ENCODE peak calls at places on chromosomes 3 and 15, in ten cellular contexts. One of them, this sample, is unnamed.

GRCh38 chr3:30810617-30811016 is 83.8 kb downstream of the GADL1 start:
- DNase-seq in breast epithelium: no peak
- DNase-seq in suprapubic skin: no peak
- DNase-seq in uterus: peak; percentile 12
- DNase-seq in adrenal gland: no peak
- DNase-seq in transverse colon: no peak
- DNase-seq in HCT116: no peak
- DNase-seq in right lobe of liver: no peak
- DNase-seq in A549: no peak
- DNase-seq in stomach: no peak
- DNase-seq in this sample: no peak

GRCh38 chr15:27826902-27827321 is 272.2 kb downstream of the OCA2 start:
- DNase-seq in uterus: no peak
- DNase-seq in A549: no peak
- DNase-seq in transverse colon: no peak
- DNase-seq in breast epithelium: no peak
- DNase-seq in stomach: no peak
- DNase-seq in right lobe of liver: no peak
- DNase-seq in adrenal gland: no peak
- DNase-seq in HCT116: no peak
- DNase-seq in suprapubic skin: no peak
- DNase-seq in this sample: no peak

GRCh38 chr3:161474139-161474538 is 22.5 kb upstream of the OTOL1 start:
- DNase-seq in HCT116: no peak
- DNase-seq in suprapubic skin: no peak
- DNase-seq in transverse colon: no peak
- DNase-seq in adrenal gland: no peak
- DNase-seq in A549: no peak
- DNase-seq in uterus: no peak
- DNase-seq in breast epithelium: no peak
- DNase-seq in stomach: no peak
- DNase-seq in right lobe of liver: no peak
- DNase-seq in this sample: no peak

GRCh38 chr3:14274999-14275961 is 96.7 kb downstream of the LSM3 start:
- DNase-seq in breast epithelium: no peak
- DNase-seq in right lobe of liver: no peak
- DNase-seq in HCT116: peak; percentile 16
- DNase-seq in transverse colon: no peak
- DNase-seq in stomach: no peak
- DNase-seq in adrenal gland: no peak
- DNase-seq in suprapubic skin: no peak
- DNase-seq in A549: no peak
- DNase-seq in uterus: no peak
- DNase-seq in this sample: peak; percentile 55

GRCh38 chr15:31300981-31301686 is 25.5 kb upstream of the KLF13 start:
- DNase-seq in HCT116: no peak
- DNase-seq in A549: no peak
- DNase-seq in breast epithelium: no peak
- DNase-seq in adrenal gland: no peak
- DNase-seq in stomach: no peak
- DNase-seq in transverse colon: no peak
- DNase-seq in suprapubic skin: no peak
- DNase-seq in uterus: no peak
- DNase-seq in right lobe of liver: no peak
- DNase-seq in this sample: no peak

GRCh38 chr15:82314769-82315518 is 34.3 kb downstream of the GOLGA6L10 start:
- DNase-seq in right lobe of liver: no peak
- DNase-seq in HCT116: no peak
- DNase-seq in A549: no peak
- DNase-seq in suprapubic skin: peak; percentile 41
- DNase-seq in adrenal gland: no peak
- DNase-seq in transverse colon: no peak
- DNase-seq in stomach: no peak
- DNase-seq in uterus: no peak
- DNase-seq in breast epithelium: no peak
- DNase-seq in this sample: peak; percentile 62

GRCh38 chr15:50906954-50907865 is 1.3 kb upstream of the AP4E1 start:
- DNase-seq in transverse colon: peak; percentile 57
- DNase-seq in stomach: peak; percentile 32
- DNase-seq in A549: no peak
- DNase-seq in adrenal gland: no peak
- DNase-seq in right lobe of liver: peak; percentile 52
- DNase-seq in uterus: no peak
- DNase-seq in HCT116: no peak
- DNase-seq in suprapubic skin: no peak
- DNase-seq in breast epithelium: no peak
- DNase-seq in this sample: peak; percentile 82

GRCh38 chr3:193240850-193241706 is at the start of gene PLAAT1:
- DNase-seq in uterus: peak; percentile 35
- DNase-seq in right lobe of liver: peak; percentile 56
- DNase-seq in adrenal gland: peak; percentile 82
- DNase-seq in stomach: peak; percentile 75
- DNase-seq in A549: peak; percentile 39
- DNase-seq in suprapubic skin: no peak
- DNase-seq in HCT116: no peak
- DNase-seq in breast epithelium: peak; percentile 29
- DNase-seq in transverse colon: peak; percentile 61
- DNase-seq in this sample: peak; percentile 81

GRCh38 chr3:101849714-101850326 is 506 bp downstream of the NFKBIZ start:
- DNase-seq in uterus: peak; percentile 39
- DNase-seq in A549: no peak
- DNase-seq in transverse colon: peak; percentile 52
- DNase-seq in adrenal gland: peak; percentile 48
- DNase-seq in HCT116: no peak
- DNase-seq in breast epithelium: no peak
- DNase-seq in right lobe of liver: peak; percentile 51
- DNase-seq in suprapubic skin: peak; percentile 73
- DNase-seq in stomach: peak; percentile 43
- DNase-seq in this sample: peak; percentile 95
- H3K4me1 ChIP-seq in uterus: peaks cover 8% of the 10 kb centered on the region
- H3K4me1 ChIP-seq in A549: peaks cover 46% of the 10 kb centered on the region
- H3K4me1 ChIP-seq in transverse colon: peaks cover 50% of the 10 kb centered on the region
- H3K4me1 ChIP-seq in adrenal gland: peaks cover 4% of the 10 kb centered on the region
- H3K4me1 ChIP-seq in HCT116: peaks cover 23% of the 10 kb centered on the region
- H3K4me1 ChIP-seq in breast epithelium: no peaks in the 10 kb centered on the region
- H3K4me1 ChIP-seq in right lobe of liver: no peaks in the 10 kb centered on the region
- H3K4me1 ChIP-seq in suprapubic skin: peaks cover 47% of the 10 kb centered on the region
- H3K4me1 ChIP-seq in stomach: peaks cover 26% of the 10 kb centered on the region
- H3K4me1 ChIP-seq in this sample: peaks cover 44% of the 10 kb centered on the region

GRCh38 chr15:66484539-66485112 is 12.9 kb downstream of the SNAPC5 start:
- DNase-seq in breast epithelium: no peak
- DNase-seq in HCT116: no peak
- DNase-seq in stomach: no peak
- DNase-seq in A549: no peak
- DNase-seq in suprapubic skin: no peak
- DNase-seq in transverse colon: no peak
- DNase-seq in right lobe of liver: no peak
- DNase-seq in adrenal gland: no peak
- DNase-seq in uterus: no peak
- DNase-seq in this sample: no peak
- H3K4me3 ChIP-seq in breast epithelium: no peak overlapping the region
- H3K4me3 ChIP-seq in HCT116: no peak overlapping the region
- H3K4me3 ChIP-seq in stomach: no peak overlapping the region
- H3K4me3 ChIP-seq in A549: no peak overlapping the region
- H3K4me3 ChIP-seq in suprapubic skin: no peak overlapping the region
- H3K4me3 ChIP-seq in transverse colon: no peak overlapping the region
- H3K4me3 ChIP-seq in right lobe of liver: no peak overlapping the region
- H3K4me3 ChIP-seq in adrenal gland: no peak overlapping the region
- H3K4me3 ChIP-seq in uterus: no peak overlapping the region
- H3K4me3 ChIP-seq in this sample: no peak overlapping the region

GRCh38 chr3:39146083-39146501 is 7.3 kb downstream of the CSRNP1 start:
- DNase-seq in A549: no peak
- DNase-seq in stomach: no peak
- DNase-seq in HCT116: no peak
- DNase-seq in adrenal gland: peak; percentile 83
- DNase-seq in uterus: no peak
- DNase-seq in transverse colon: peak; percentile 79
- DNase-seq in breast epithelium: no peak
- DNase-seq in suprapubic skin: peak; percentile 79
- DNase-seq in right lobe of liver: peak; percentile 74
- DNase-seq in this sample: no peak

GRCh38 chr3:39147711-39148115 is 5.7 kb downstream of the CSRNP1 start:
- DNase-seq in right lobe of liver: no peak
- DNase-seq in HCT116: no peak
- DNase-seq in suprapubic skin: no peak
- DNase-seq in A549: no peak
- DNase-seq in adrenal gland: peak; percentile 54
- DNase-seq in uterus: no peak
- DNase-seq in breast epithelium: peak; percentile 17
- DNase-seq in stomach: no peak
- DNase-seq in transverse colon: peak; percentile 65
- DNase-seq in this sample: peak; percentile 90

GRCh38 chr3:39147374-39147709 is 6.0 kb downstream of the CSRNP1 start:
- DNase-seq in adrenal gland: no peak
- DNase-seq in suprapubic skin: no peak
- DNase-seq in HCT116: no peak
- DNase-seq in uterus: no peak
- DNase-seq in breast epithelium: no peak
- DNase-seq in transverse colon: no peak
- DNase-seq in right lobe of liver: no peak
- DNase-seq in stomach: no peak
- DNase-seq in A549: no peak
- DNase-seq in this sample: no peak

GRCh38 chr3:39148116-39149058 is 5.0 kb downstream of the CSRNP1 start:
- DNase-seq in transverse colon: peak; percentile 52
- DNase-seq in uterus: no peak
- DNase-seq in stomach: no peak
- DNase-seq in breast epithelium: peak; percentile 21
- DNase-seq in suprapubic skin: no peak
- DNase-seq in right lobe of liver: no peak
- DNase-seq in HCT116: no peak
- DNase-seq in adrenal gland: no peak
- DNase-seq in A549: no peak
- DNase-seq in this sample: no peak

DNA sequence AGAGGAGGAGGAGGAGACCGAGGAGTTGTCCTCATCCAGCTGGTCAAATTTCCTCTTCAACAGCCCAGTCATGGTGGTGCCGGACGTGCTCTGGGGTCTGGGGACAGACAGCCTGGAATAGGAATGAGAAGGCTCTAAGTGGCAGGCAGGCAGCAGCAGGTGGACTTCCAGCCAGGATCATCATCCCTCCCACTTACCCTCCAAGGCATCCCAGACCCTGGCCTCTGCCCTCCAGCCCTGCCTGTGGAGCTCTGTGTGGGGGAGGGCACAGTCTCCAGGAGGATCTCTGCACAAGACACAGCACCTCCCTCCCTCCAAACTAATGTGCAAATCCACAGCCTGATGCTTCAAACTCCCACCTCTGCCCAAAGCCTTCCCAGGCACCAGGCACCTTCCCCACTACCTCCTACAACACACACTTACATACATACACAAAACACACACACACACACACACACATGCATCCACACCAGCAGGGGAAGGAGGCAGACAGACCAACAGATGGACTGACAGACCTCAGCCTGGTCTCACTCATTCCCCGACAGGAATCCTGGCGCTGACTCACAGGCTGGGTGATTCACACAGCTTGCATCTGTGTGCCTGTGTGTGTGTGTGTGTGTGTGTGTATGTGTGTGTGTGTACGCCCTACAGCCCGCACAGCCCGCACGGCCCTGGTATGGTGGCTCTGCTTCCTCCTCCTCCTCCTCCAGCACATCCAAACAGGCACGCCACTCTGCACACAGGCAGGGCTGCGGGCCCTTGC is 6.6 kb downstream of the CSRNP1 start:
- DNase-seq in HCT116: peak; percentile 77
- DNase-seq in stomach: peak; percentile 79
- DNase-seq in A549: peak; percentile 71
- DNase-seq in uterus: peak; percentile 91
- DNase-seq in suprapubic skin: peak; percentile 88
- DNase-seq in transverse colon: peak; percentile 85
- DNase-seq in adrenal gland: peak; percentile 91
- DNase-seq in right lobe of liver: peak; percentile 83
- DNase-seq in breast epithelium: peak; percentile 74
- DNase-seq in this sample: peak; percentile 92
- TF ChIP-seq POLR2A in HCT116: no peak
- TF ChIP-seq POLR2A in stomach: no peak
- TF ChIP-seq POLR2A in A549: no peak
- TF ChIP-seq POLR2A in uterus: no peak
- TF ChIP-seq POLR2A in suprapubic skin: no peak
- TF ChIP-seq POLR2A in transverse colon: no peak
- TF ChIP-seq POLR2A in adrenal gland: peak; percentile 73
- TF ChIP-seq POLR2A in right lobe of liver: peak; percentile 38
- TF ChIP-seq POLR2A in breast epithelium: no peak
- TF ChIP-seq POLR2A in this sample: no peak

GRCh38 chr3:116392291-116392690 is 53.0 kb downstream of the LSAMP start:
- DNase-seq in transverse colon: no peak
- DNase-seq in right lobe of liver: no peak
- DNase-seq in HCT116: no peak
- DNase-seq in stomach: no peak
- DNase-seq in A549: no peak
- DNase-seq in breast epithelium: no peak
- DNase-seq in adrenal gland: no peak
- DNase-seq in uterus: no peak
- DNase-seq in suprapubic skin: no peak
- DNase-seq in this sample: no peak

GRCh38 chr3:116388867-116389385 is 56.4 kb downstream of the LSAMP start:
- DNase-seq in A549: no peak
- DNase-seq in transverse colon: no peak
- DNase-seq in stomach: no peak
- DNase-seq in right lobe of liver: no peak
- DNase-seq in HCT116: no peak
- DNase-seq in suprapubic skin: no peak
- DNase-seq in breast epithelium: no peak
- DNase-seq in adrenal gland: no peak
- DNase-seq in uterus: no peak
- DNase-seq in this sample: no peak

GRCh38 chr3:116390318-116390717 is 55.0 kb downstream of the LSAMP start:
- DNase-seq in stomach: no peak
- DNase-seq in right lobe of liver: no peak
- DNase-seq in transverse colon: no peak
- DNase-seq in A549: no peak
- DNase-seq in uterus: no peak
- DNase-seq in HCT116: no peak
- DNase-seq in suprapubic skin: no peak
- DNase-seq in adrenal gland: no peak
- DNase-seq in breast epithelium: no peak
- DNase-seq in this sample: no peak

GRCh38 chr3:116393199-116393598 is 52.1 kb downstream of the LSAMP start:
- DNase-seq in right lobe of liver: no peak
- DNase-seq in A549: no peak
- DNase-seq in uterus: no peak
- DNase-seq in suprapubic skin: no peak
- DNase-seq in HCT116: no peak
- DNase-seq in transverse colon: no peak
- DNase-seq in adrenal gland: no peak
- DNase-seq in stomach: no peak
- DNase-seq in breast epithelium: no peak
- DNase-seq in this sample: peak; percentile 60

DNA sequence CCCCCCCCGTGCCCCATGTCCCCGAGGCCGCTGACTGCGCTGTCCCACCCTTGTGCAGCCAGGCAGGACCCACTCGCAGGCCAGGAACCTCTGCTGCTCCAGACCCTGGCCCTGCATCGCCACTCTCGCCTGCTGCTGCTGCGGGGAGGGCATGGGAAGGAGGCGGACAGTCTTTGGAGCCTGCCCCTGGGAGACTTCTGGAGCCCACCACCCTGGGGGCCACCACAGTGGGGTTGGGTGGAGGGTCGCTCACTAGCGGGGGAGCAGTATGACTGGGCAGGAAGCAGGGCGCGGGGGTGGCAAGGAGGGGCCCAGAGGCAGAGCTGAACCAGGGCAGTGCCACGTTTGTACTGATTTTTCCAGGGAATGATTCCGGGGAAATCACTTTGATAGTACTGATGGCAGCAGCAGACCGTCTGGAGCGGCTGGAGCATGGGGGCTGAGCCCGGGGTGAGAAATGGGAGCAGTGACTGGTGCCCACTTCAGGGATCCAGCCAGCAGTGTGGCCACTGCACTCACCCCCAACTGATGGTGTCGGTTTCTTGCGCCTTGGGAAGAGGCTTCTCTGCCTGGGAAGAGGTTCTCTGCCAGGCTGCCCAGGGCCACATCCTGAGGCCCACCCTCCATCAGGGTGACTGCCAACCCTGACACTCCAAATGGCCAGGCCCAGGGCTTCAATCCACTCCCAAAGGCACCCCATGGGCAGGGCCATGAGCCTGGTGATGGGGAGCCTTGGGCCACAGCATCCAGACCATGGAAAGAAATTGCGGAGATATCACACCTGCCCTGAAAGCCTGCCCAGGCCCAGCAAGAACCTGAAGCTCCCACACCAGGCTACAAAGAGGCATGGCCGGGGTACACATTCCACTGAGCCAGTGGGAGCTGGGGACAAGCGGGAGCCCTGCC is 53.7 kb downstream of the LSAMP start:
- DNase-seq in right lobe of liver: peak; percentile 16
- DNase-seq in suprapubic skin: no peak
- DNase-seq in uterus: no peak
- DNase-seq in transverse colon: no peak
- DNase-seq in A549: no peak
- DNase-seq in breast epithelium: no peak
- DNase-seq in adrenal gland: no peak
- DNase-seq in stomach: no peak
- DNase-seq in HCT116: no peak
- DNase-seq in this sample: peak; percentile 63
- H3K4me1 ChIP-seq in right lobe of liver: no peaks in the 10 kb centered on the region
- H3K4me1 ChIP-seq in suprapubic skin: no peaks in the 10 kb centered on the region
- H3K4me1 ChIP-seq in uterus: no peaks in the 10 kb centered on the region
- H3K4me1 ChIP-seq in transverse colon: no peaks in the 10 kb centered on the region
- H3K4me1 ChIP-seq in A549: no peaks in the 10 kb centered on the region
- H3K4me1 ChIP-seq in breast epithelium: no peaks in the 10 kb centered on the region
- H3K4me1 ChIP-seq in adrenal gland: no peaks in the 10 kb centered on the region
- H3K4me1 ChIP-seq in stomach: no peaks in the 10 kb centered on the region
- H3K4me1 ChIP-seq in HCT116: no peaks in the 10 kb centered on the region
- H3K4me1 ChIP-seq in this sample: no peaks in the 10 kb centered on the region